ENCODE peak calls at places on chromosomes 4 and X, in five cellular contexts. A is cardiac septum, N is stromal cell of bone marrow, T is fibroblast of the aortic adventitia, U is Calu3. M is an unnamed sample.

GRCh38 chrX:45036161-45036560 is 163.2 kb downstream of the KDM6A start:
- DNase-seq in A (no peak), N (no peak), T (no peak), U (no peak), M (no peak)

GRCh38 chrX:6917666-6918065 is 229.8 kb upstream of the STS start:
- DNase-seq in A (no peak), N (no peak), T (no peak), U (no peak), M (no peak)

GRCh38 chr4:110196206-110196870 is 2.1 kb downstream of the ELOVL6 start:
- DNase-seq in A (peak; percentile 77), N (no peak), T (peak; percentile 28), U (peak; percentile 38), M (no peak)

GRCh38 chrX:78769356-78769755 is 21.8 kb downstream of the LPAR4 start:
- DNase-seq in A (no peak), N (no peak), T (no peak), U (no peak), M (no peak)

GRCh38 chrX:141278306-141278705 is 36.0 kb upstream of the SPANXC start:
- DNase-seq in A (no peak), N (no peak), T (peak; percentile 41), U (peak; percentile 1), M (no peak)

GRCh38 chrX:109995155-109995554 is 7.8 kb upstream of the TMEM164 start:
- DNase-seq in A (no peak), N (no peak), T (no peak), U (no peak), M (no peak)

GRCh38 chr4:36676139-36677050 is 395.0 kb downstream of the DTHD1 start:
- DNase-seq in A (no peak), N (no peak), T (no peak), U (no peak), M (no peak)

GRCh38 chr4:144820115-144820514 is 174.2 kb downstream of the HHIP start:
- DNase-seq in A (no peak), N (no peak), T (peak; percentile 76), U (no peak), M (no peak)

GRCh38 chrX:123959281-123960063 is 2.0 kb upstream of the STAG2 start:
- DNase-seq in A (no peak), N (no peak), T (peak; percentile 46), U (peak; percentile 28), M (no peak)

GRCh38 chrX:63922221-63922620 is 137.2 kb upstream of the ARHGEF9 start:
- DNase-seq in A (no peak), N (no peak), T (peak; percentile 28), U (no peak), M (no peak)

GRCh38 chrX:103817502-103817901 is 14.6 kb downstream of the RAB9B start:
- DNase-seq in A (no peak), N (no peak), T (peak; percentile 63), U (peak; percentile 43), M (peak; percentile 15)

M was measured in HCT116.